ENCODE peak calls at places on chromosome 6, in five cellular contexts. Z, W, R, C and Q are unnamed samples.
A peak's percentile ranks its signal among the peaks of the same experiment; 100 is the strongest.

GRCh38 chr6:1584996-1585668 is 24.6 kb upstream of the FOXC1 start:
- DNase-seq in Z (no peak), W (no peak), R (no peak), C (no peak), Q (no peak)

GRCh38 chr6:69866351-69867074 is at the start of gene COL19A1:
- DNase-seq in Z (peak; percentile 26), W (peak; percentile 50), R (no peak), C (peak; percentile 52), Q (no peak)

GRCh38 chr6:26571592-26572296 is 25.0 kb upstream of the ABT1 start:
- DNase-seq in Z (peak; percentile 66), W (peak; percentile 82), R (peak; percentile 73), C (peak; percentile 70), Q (no peak)

GRCh38 chr6:165556116-165556843 is 106.8 kb downstream of the PDE10A start:
- DNase-seq in Z (no peak), W (peak; percentile 32), R (no peak), C (no peak), Q (no peak)

GRCh38 chr6:138424004-138424904 is 20.2 kb downstream of the HEBP2 start:
- DNase-seq in Z (no peak), W (no peak), R (no peak), C (no peak), Q (no peak)

GRCh38 chr6:32844839-32845372 is 1.1 kb upstream of the PSMB8 start:
- DNase-seq in Z (no peak), W (no peak), R (no peak), C (no peak), Q (no peak)

GRCh38 chr6:35035481-35036030 is 105.6 kb downstream of the TCP11 start:
- DNase-seq in Z (no peak), W (no peak), R (no peak), C (no peak), Q (no peak)

GRCh38 chr6:98945311-98946005 is 2.3 kb downstream of the FBXL4 start:
- DNase-seq in Z (no peak), W (no peak), R (no peak), C (no peak), Q (no peak)

GRCh38 chr6:811806-812205 is 118.9 kb upstream of the EXOC2 start:
- DNase-seq in Z (no peak), W (no peak), R (no peak), C (no peak), Q (no peak)

GRCh38 chr6:63862486-63863198 is 227.0 kb downstream of the PHF3 start:
- DNase-seq in Z (no peak), W (no peak), R (no peak), C (no peak), Q (no peak)

GRCh38 chr6:109455161-109455501 is 441 bp downstream of the MICAL1 start:
- DNase-seq in Z (peak; percentile 33), W (no peak), R (no peak), C (peak; percentile 51), Q (no peak)

GRCh38 chr6:117072781-117073180 is 192.6 kb upstream of the VGLL2 start:
- DNase-seq in Z (no peak), W (no peak), R (no peak), C (peak; percentile 69), Q (peak; percentile 54)

GRCh38 chr6:37324131-37325033 is 29.4 kb upstream of the RNF8 start:
- DNase-seq in Z (no peak), W (no peak), R (no peak), C (no peak), Q (no peak)

GRCh38 chr6:41462980-41463930 is 82.9 kb upstream of the FOXP4 start:
- DNase-seq in Z (peak; percentile 69), W (peak; percentile 88), R (no peak), C (no peak), Q (no peak)

GRCh38 chr6:4664911-4665310 is 111.3 kb upstream of the CDYL start:
- DNase-seq in Z (no peak), W (no peak), R (no peak), C (no peak), Q (no peak)

GRCh38 chr6:38420207-38420606 is 219.5 kb downstream of the BTBD9 start:
- DNase-seq in Z (no peak), W (no peak), R (no peak), C (no peak), Q (no peak)

GRCh38 chr6:57108691-57109090 is 18.7 kb downstream of the ZNF451 start:
- DNase-seq in Z (no peak), W (no peak), R (no peak), C (no peak), Q (no peak)

GRCh38 chr6:71886184-71887005 is at the start of gene RIMS1:
- DNase-seq in Z (peak; percentile 66), W (peak; percentile 34), R (peak; percentile 0), C (peak; percentile 68), Q (peak; percentile 15)

GRCh38 chr6:33061987-33062386 is 11.5 kb downstream of the HLA-DPA1 start:
- DNase-seq in Z (no peak), W (no peak), R (no peak), C (no peak), Q (no peak)

GRCh38 chr6:152428126-152428525 is 209.0 kb downstream of the SYNE1 start:
- DNase-seq in Z (no peak), W (no peak), R (no peak), C (peak; percentile 20), Q (peak; percentile 1)

GRCh38 chr6:641225-641985 is 15.5 kb downstream of the HUS1B start:
- DNase-seq in Z (no peak), W (no peak), R (no peak), C (no peak), Q (no peak)

GRCh38 chr6:72457738-72458137 is 164.1 kb upstream of the KCNQ5 start:
- DNase-seq in Z (no peak), W (no peak), R (no peak), C (no peak), Q (no peak)

GRCh38 chr6:110615723-110616122 is 139.3 kb upstream of the SLC22A16 start:
- DNase-seq in Z (no peak), W (no peak), R (no peak), C (no peak), Q (no peak)

GRCh38 chr6:169974663-169975062 is 223.2 kb downstream of the ERMARD start:
- DNase-seq in Z (no peak), W (peak; percentile 1), R (no peak), C (no peak), Q (no peak)

GRCh38 chr6:19668710-19669109 is 168.5 kb upstream of the ID4 start:
- DNase-seq in Z (no peak), W (no peak), R (no peak), C (no peak), Q (no peak)

GRCh38 chr6:100217225-100217624 is 223.2 kb upstream of the MCHR2 start:
- DNase-seq in Z (no peak), W (no peak), R (no peak), C (no peak), Q (no peak)

GRCh38 chr6:13009465-13009864 is 292.9 kb downstream of the PHACTR1 start:
- DNase-seq in Z (no peak), W (no peak), R (no peak), C (no peak), Q (no peak)

GRCh38 chr6:31579119-31579505 is 3.1 kb downstream of the LTB start:
- DNase-seq in Z (no peak), W (no peak), R (no peak), C (no peak), Q (no peak)

GRCh38 chr6:116511424-116512131 is at the start of gene CALHM5:
- DNase-seq in Z (peak; percentile 54), W (peak; percentile 25), R (peak; percentile 80), C (no peak), Q (no peak)

GRCh38 chr6:76495909-76496308 is 423.4 kb upstream of the IMPG1 start:
- DNase-seq in Z (no peak), W (no peak), R (no peak), C (no peak), Q (no peak)

GRCh38 chr6:73302339-73302738 is 39.3 kb upstream of the KHDC1 start:
- DNase-seq in Z (no peak), W (no peak), R (no peak), C (no peak), Q (no peak)

GRCh38 chr6:38676236-38676973 is 26.5 kb downstream of the GLO1 start:
- DNase-seq in Z (no peak), W (no peak), R (no peak), C (no peak), Q (no peak)

GRCh38 chr6:112906737-112907136 is 559.6 kb downstream of the RFPL4B start:
- DNase-seq in Z (no peak), W (no peak), R (no peak), C (no peak), Q (no peak)

GRCh38 chr6:110490110-110490509 is 13.7 kb upstream of the SLC22A16 start:
- DNase-seq in Z (no peak), W (no peak), R (no peak), C (no peak), Q (no peak)

GRCh38 chr6:5695260-5696245 is 311.2 kb downstream of the NRN1 start:
- DNase-seq in Z (no peak), W (no peak), R (peak; percentile 8), C (no peak), Q (no peak)

GRCh38 chr6:160513836-160514235 is 150.2 kb downstream of the LPA start:
- DNase-seq in Z (no peak), W (no peak), R (no peak), C (no peak), Q (no peak)

GRCh38 chr6:154157706-154158105 is 118.7 kb downstream of the OPRM1 start:
- DNase-seq in Z (no peak), W (no peak), R (no peak), C (no peak), Q (no peak)

GRCh38 chr6:38270367-38270766 is 369.4 kb downstream of the BTBD9 start:
- DNase-seq in Z (no peak), W (no peak), R (no peak), C (no peak), Q (no peak)